ENCODE peak calls at places on chromosomes 16 and 17, in six cellular contexts. P is GM12878, Z is H1, L is HCT116, F is HepG2, T is Panc1. H is an unnamed sample.

GRCh38 chr17:13462673-13463124 is 139.0 kb downstream of the HS3ST3A1 start:
- DNase-seq in Z (no peak), F (peak), L (no peak), P (no peak), T (no peak), H (no peak)

GRCh38 chr16:87060026-87060986 is 256.9 kb downstream of the C16orf95 start:
- DNase-seq in Z (no peak), L (no peak), F (no peak), T (no peak), P (no peak), H (no peak)

GRCh38 chr17:16215965-16216316 is 607 bp upstream of the NCOR1 start:
- DNase-seq in P (no peak), T (no peak), Z (no peak), F (peak), L (peak), H (no peak)

GRCh38 chr17:63834431-63835166 is 7.1 kb upstream of the FTSJ3 start:
- DNase-seq in Z (peak), F (peak), T (no peak), P (no peak), L (peak), H (peak)

GRCh38 chr17:27293359-27293897 is 486 bp upstream of the WSB1 start:
- DNase-seq in L (no peak), T (no peak), F (no peak), P (no peak), Z (no peak), H (no peak)

GRCh38 chr16:24156777-24157176 is 99.4 kb upstream of the CACNG3 start:
- DNase-seq in P (no peak), T (no peak), Z (no peak), F (no peak), L (no peak), H (no peak)

GRCh38 chr17:63171428-63172205 is 205.6 kb downstream of the TANC2 start:
- DNase-seq in L (no peak), Z (no peak), T (no peak), F (no peak), P (no peak), H (no peak)

GRCh38 chr16:48011888-48012658 is 143.7 kb downstream of the ABCC12 start:
- DNase-seq in L (no peak), Z (no peak), T (no peak), F (no peak), P (no peak), H (no peak)

GRCh38 chr17:64441772-64442549 is 7.0 kb upstream of the MILR1 start:
- DNase-seq in P (no peak), T (no peak), L (no peak), F (peak), Z (no peak), H (no peak)

GRCh38 chr16:8986818-8987191 is 23.1 kb upstream of the USP7 start:
- DNase-seq in T (no peak), P (no peak), Z (no peak), F (no peak), L (no peak), H (no peak)

GRCh38 chr17:55237826-55238196 is 26.9 kb upstream of the HLF start:
- DNase-seq in L (no peak), P (no peak), F (no peak), T (no peak), Z (no peak), H (no peak)

GRCh38 chr17:39739020-39739884 is 1.5 kb downstream of the GRB7 start:
- DNase-seq in P (no peak), L (peak), Z (peak), F (peak), T (no peak), H (peak)

GRCh38 chr17:40675905-40676304 is 10.9 kb upstream of the KRT222 start:
- DNase-seq in Z (no peak), T (no peak), F (no peak), L (no peak), P (no peak), H (no peak)

GRCh38 chr16:23950291-23950894 is 114.6 kb downstream of the PRKCB start:
- DNase-seq in Z (no peak), P (no peak), F (no peak), L (no peak), T (no peak), H (no peak)

GRCh38 chr17:34714475-34715410 is 135.4 kb downstream of the TMEM132E start:
- DNase-seq in T (no peak), F (no peak), P (no peak), L (no peak), Z (no peak), H (no peak)

GRCh38 chr17:7887038-7887481 is 1.5 kb upstream of the CHD3 start:
- DNase-seq in Z (no peak), F (no peak), P (no peak), L (no peak), T (no peak), H (no peak)

GRCh38 chr17:83079766-83080616 is 582 bp downstream of the METRNL start:
- DNase-seq in Z (no peak), T (no peak), F (no peak), L (no peak), P (no peak), H (peak)

GRCh38 chr17:31096106-31096436 is 1.3 kb downstream of the NF1 start:
- DNase-seq in P (no peak), F (no peak), Z (no peak), L (no peak), T (no peak), H (peak)

GRCh38 chr16:53071748-53072301 is 17.0 kb downstream of the CHD9 start:
- DNase-seq in P (no peak), L (no peak), F (no peak), T (no peak), Z (no peak), H (peak)

GRCh38 chr16:20243731-20244281 is 83.5 kb downstream of the GP2 start:
- DNase-seq in P (no peak), T (no peak), F (no peak), L (no peak), Z (no peak), H (no peak)

GRCh38 chr16:23511731-23512130 is 1.4 kb upstream of the GGA2 start:
- DNase-seq in P (no peak), L (no peak), T (no peak), Z (no peak), F (no peak), H (no peak)

GRCh38 chr17:81863833-81864768 is 3.8 kb upstream of the P4HB start:
- DNase-seq in Z (no peak), F (no peak), L (no peak), T (no peak), P (no peak), H (peak)

GRCh38 chr17:61218438-61218837 is 181.2 kb upstream of the TBX2 start:
- DNase-seq in L (no peak), P (no peak), Z (no peak), F (no peak), T (peak), H (no peak)

GRCh38 chr17:79742951-79743476 is 12.3 kb downstream of the ENPP7 start:
- DNase-seq in P (no peak), F (peak), L (no peak), T (no peak), Z (no peak), H (peak)

GRCh38 chr17:28033972-28034714 is 8.3 kb upstream of the NLK start:
- DNase-seq in P (no peak), T (no peak), Z (no peak), L (no peak), F (no peak), H (no peak)

GRCh38 chr16:17538942-17539341 is 68.2 kb upstream of the XYLT1 start:
- DNase-seq in Z (no peak), P (no peak), T (no peak), L (no peak), F (no peak), H (no peak)

GRCh38 chr16:528111-529011 is 849 bp downstream of the CAPN15 start:
- DNase-seq in P (no peak), L (no peak), Z (no peak), F (no peak), T (no peak), H (peak)

GRCh38 chr17:59643159-59643857 is 23.6 kb downstream of the CLTC start:
- DNase-seq in P (no peak), T (no peak), F (no peak), Z (no peak), L (no peak), H (no peak)

GRCh38 chr16:20675488-20676267 is 21.8 kb downstream of the ACSM1 start:
- DNase-seq in L (peak), P (peak), T (no peak), F (peak), Z (peak), H (no peak)

GRCh38 chr17:28726396-28726911 is 421 bp upstream of the TLCD1 start:
- DNase-seq in F (peak), L (peak), Z (no peak), P (no peak), T (no peak), H (no peak)

GRCh38 chr16:61274211-61274610 is 762.0 kb downstream of the CDH8 start:
- DNase-seq in L (no peak), Z (no peak), P (no peak), F (no peak), T (no peak), H (no peak)

GRCh38 chr16:1785846-1786170 is 3.0 kb downstream of the NUBP2 start:
- DNase-seq in L (no peak), T (no peak), P (no peak), F (no peak), Z (no peak), H (no peak)

GRCh38 chr17:46023783-46024388 is 24.8 kb downstream of the STH start:
- DNase-seq in L (no peak), F (no peak), T (no peak), Z (no peak), P (no peak), H (no peak)

GRCh38 chr17:2957631-2958286 is 105.6 kb downstream of the OR1D5 start:
- DNase-seq in F (no peak), L (no peak), T (no peak), P (no peak), Z (no peak), H (no peak)

GRCh38 chr16:80518436-80518835 is 22.4 kb upstream of the DYNLRB2 start:
- DNase-seq in P (no peak), L (no peak), T (no peak), F (no peak), Z (no peak), H (no peak)

GRCh38 chr17:4768281-4768680 is 3.4 kb upstream of the TM4SF5 start:
- DNase-seq in Z (no peak), P (no peak), T (no peak), F (no peak), L (no peak), H (no peak)

GRCh38 chr16:22423716-22424115 is 49.3 kb upstream of the CDR2 start:
- DNase-seq in T (no peak), P (no peak), L (no peak), F (no peak), Z (peak), H (no peak)

GRCh38 chr17:50893183-50893993 is 27.2 kb upstream of the TOB1 start:
- DNase-seq in L (peak), P (no peak), F (peak), T (no peak), Z (no peak), H (no peak)

GRCh38 chr17:53470626-53471025 is 352.1 kb upstream of the KIF2B start:
- DNase-seq in Z (no peak), L (no peak), T (no peak), F (no peak), P (no peak), H (no peak)

GRCh38 chr17:57092171-57092570 is 7.1 kb downstream of the AKAP1 start:
- DNase-seq in P (no peak), Z (no peak), T (no peak), L (no peak), F (no peak), H (no peak)
- TF ChIP-seq SIN3A in P (no peak), Z (no peak), T (no peak), L (no peak), F (no peak), H (no peak)

GRCh38 chr17:36612323-36612722 is 10.9 kb downstream of the MRM1 start:
- DNase-seq in T (no peak), F (no peak), Z (no peak), P (no peak), L (no peak), H (no peak)
- TF ChIP-seq SIN3A in T (no peak), F (no peak), Z (no peak), P (no peak), L (no peak), H (no peak)

GRCh38 chr16:49016461-49016860 is 265.2 kb downstream of the CBLN1 start:
- DNase-seq in F (no peak), T (no peak), Z (peak), L (no peak), P (no peak), H (no peak)
- TF ChIP-seq SIN3A in F (no peak), T (no peak), Z (no peak), L (no peak), P (no peak), H (no peak)

GRCh38 chr16:89300311-89300975 is 82.9 kb downstream of the ZNF778 start:
- DNase-seq in L (no peak), F (no peak), Z (no peak), P (no peak), T (no peak), H (no peak)
- TF ChIP-seq SIN3A in L (no peak), F (no peak), Z (no peak), P (no peak), T (no peak), H (no peak)

GRCh38 chr17:77886387-77886728 is 72.1 kb upstream of the TNRC6C start:
- DNase-seq in Z (no peak), F (no peak), L (no peak), P (no peak), T (no peak), H (no peak)
- TF ChIP-seq SIN3A in Z (no peak), F (no peak), L (no peak), P (no peak), T (no peak), H (no peak)

GRCh38 chr17:73148540-73149334 is 16.1 kb upstream of the SSTR2 start:
- DNase-seq in T (no peak), L (no peak), F (no peak), P (no peak), Z (no peak), H (no peak)
- TF ChIP-seq SIN3A in T (no peak), L (no peak), F (no peak), P (no peak), Z (no peak), H (no peak)

DNA sequence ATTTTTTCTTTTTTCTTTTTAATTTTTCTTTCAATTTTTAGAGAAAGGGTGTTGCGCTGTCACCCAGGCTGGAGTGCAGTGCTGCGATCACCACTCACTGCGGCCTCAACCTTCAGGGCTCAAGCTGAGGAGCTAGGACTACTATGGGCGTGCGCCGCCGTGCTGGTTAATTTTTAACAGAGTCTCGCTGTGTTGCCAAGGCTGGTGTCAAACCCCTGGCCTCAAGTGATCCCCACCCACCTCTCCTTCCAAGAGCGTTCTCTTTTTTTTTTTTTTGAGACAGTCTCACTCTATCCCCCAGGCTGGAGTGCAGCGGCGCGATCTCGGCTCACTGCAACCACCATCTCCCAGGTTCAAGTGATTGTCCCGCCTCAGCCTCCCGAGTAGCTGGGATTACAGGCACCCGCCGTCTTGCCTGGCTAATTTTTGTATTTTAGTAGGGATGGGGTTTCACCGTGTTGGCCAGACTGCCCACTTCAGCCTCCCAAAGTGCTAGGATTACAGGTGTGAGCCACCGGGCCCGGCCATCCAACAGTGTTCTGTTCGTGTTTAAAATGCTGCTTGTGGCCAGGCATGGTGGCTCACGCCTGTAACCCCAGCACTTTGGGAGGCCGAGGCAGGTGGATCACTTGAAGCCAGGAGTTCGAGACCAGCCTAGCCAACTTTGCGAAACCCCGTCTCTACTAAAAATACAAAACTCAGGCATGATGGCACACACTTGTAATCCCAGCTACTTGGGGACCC is 14.5 kb upstream of the RPL13 start:
- DNase-seq in T (no peak), Z (no peak), P (no peak), L (no peak), F (peak), H (no peak)
- TF ChIP-seq SIN3A in T (no peak), Z (no peak), P (no peak), L (no peak), F (no peak), H (no peak)